ENCODE peak calls at places on chromosome 9, in eight cellular contexts. One of them, this sample, is unnamed.

GRCh38 chr9:2289234-2289755 is 274.1 kb downstream of the SMARCA2 start:
- DNase-seq in nephron progenitor cell: no peak
- DNase-seq in heart right ventricle: no peak
- DNase-seq in GM20000: no peak
- DNase-seq in GM23338: no peak
- DNase-seq in MM.1S: no peak
- DNase-seq in lung: no peak
- DNase-seq in cardiac muscle cell: no peak
- DNase-seq in this sample: no peak

GRCh38 chr9:122263699-122264349 is 816 bp downstream of the RBM18 start:
- DNase-seq in heart right ventricle: no peak
- DNase-seq in cardiac muscle cell: no peak
- DNase-seq in MM.1S: peak; percentile 24
- DNase-seq in GM23338: no peak
- DNase-seq in GM20000: peak; percentile 11
- DNase-seq in nephron progenitor cell: no peak
- DNase-seq in lung: no peak
- DNase-seq in this sample: peak; percentile 18

GRCh38 chr9:120579139-120579749 is 723 bp downstream of the CDK5RAP2 start:
- DNase-seq in GM20000: peak; percentile 16
- DNase-seq in cardiac muscle cell: no peak
- DNase-seq in nephron progenitor cell: no peak
- DNase-seq in MM.1S: no peak
- DNase-seq in heart right ventricle: no peak
- DNase-seq in GM23338: peak; percentile 76
- DNase-seq in lung: peak; percentile 59
- DNase-seq in this sample: peak; percentile 38

GRCh38 chr9:93579711-93580516 is 3.5 kb downstream of the PHF2 start:
- DNase-seq in GM23338: no peak
- DNase-seq in cardiac muscle cell: no peak
- DNase-seq in GM20000: no peak
- DNase-seq in lung: no peak
- DNase-seq in nephron progenitor cell: no peak
- DNase-seq in heart right ventricle: no peak
- DNase-seq in MM.1S: no peak
- DNase-seq in this sample: no peak

GRCh38 chr9:99593621-99594020 is 228.1 kb upstream of the NR4A3 start:
- DNase-seq in nephron progenitor cell: no peak
- DNase-seq in cardiac muscle cell: no peak
- DNase-seq in GM20000: no peak
- DNase-seq in lung: no peak
- DNase-seq in GM23338: no peak
- DNase-seq in MM.1S: no peak
- DNase-seq in heart right ventricle: no peak
- DNase-seq in this sample: no peak

GRCh38 chr9:36922548-36922947 is 111.5 kb downstream of the PAX5 start:
- DNase-seq in MM.1S: no peak
- DNase-seq in GM23338: no peak
- DNase-seq in heart right ventricle: no peak
- DNase-seq in cardiac muscle cell: no peak
- DNase-seq in nephron progenitor cell: no peak
- DNase-seq in lung: no peak
- DNase-seq in GM20000: no peak
- DNase-seq in this sample: no peak

GRCh38 chr9:37002413-37003217 is 31.5 kb downstream of the PAX5 start:
- DNase-seq in GM23338: peak; percentile 60
- DNase-seq in lung: no peak
- DNase-seq in nephron progenitor cell: peak; percentile 44
- DNase-seq in MM.1S: no peak
- DNase-seq in GM20000: peak; percentile 9
- DNase-seq in cardiac muscle cell: no peak
- DNase-seq in heart right ventricle: no peak
- DNase-seq in this sample: no peak

GRCh38 chr9:385818-386398 is 171.2 kb downstream of the DOCK8 start:
- DNase-seq in lung: peak; percentile 42
- DNase-seq in GM20000: no peak
- DNase-seq in heart right ventricle: peak; percentile 45
- DNase-seq in GM23338: peak; percentile 86
- DNase-seq in cardiac muscle cell: peak; percentile 80
- DNase-seq in MM.1S: peak; percentile 38
- DNase-seq in nephron progenitor cell: peak; percentile 65
- DNase-seq in this sample: no peak

GRCh38 chr9:128162215-128163026 is 2.4 kb downstream of the BBLN start:
- DNase-seq in cardiac muscle cell: no peak
- DNase-seq in MM.1S: no peak
- DNase-seq in heart right ventricle: peak; percentile 34
- DNase-seq in GM20000: no peak
- DNase-seq in nephron progenitor cell: no peak
- DNase-seq in lung: no peak
- DNase-seq in GM23338: no peak
- DNase-seq in this sample: no peak

GRCh38 chr9:73565833-73566465 is 414.3 kb downstream of the ANXA1 start:
- DNase-seq in heart right ventricle: no peak
- DNase-seq in cardiac muscle cell: peak; percentile 71
- DNase-seq in lung: no peak
- DNase-seq in MM.1S: peak; percentile 43
- DNase-seq in nephron progenitor cell: peak; percentile 8
- DNase-seq in GM20000: peak; percentile 2
- DNase-seq in GM23338: peak; percentile 73
- DNase-seq in this sample: no peak

GRCh38 chr9:77991191-77991590 is 40.4 kb downstream of the GNAQ start:
- DNase-seq in lung: no peak
- DNase-seq in cardiac muscle cell: no peak
- DNase-seq in GM23338: no peak
- DNase-seq in MM.1S: no peak
- DNase-seq in nephron progenitor cell: no peak
- DNase-seq in GM20000: no peak
- DNase-seq in heart right ventricle: no peak
- DNase-seq in this sample: no peak

GRCh38 chr9:27861887-27862286 is 288.6 kb upstream of the C9orf72 start:
- DNase-seq in lung: no peak
- DNase-seq in cardiac muscle cell: no peak
- DNase-seq in MM.1S: peak; percentile 88
- DNase-seq in GM20000: no peak
- DNase-seq in heart right ventricle: no peak
- DNase-seq in nephron progenitor cell: no peak
- DNase-seq in GM23338: no peak
- DNase-seq in this sample: no peak

GRCh38 chr9:34659592-34660253 is 2.7 kb downstream of the CCL27 start:
- DNase-seq in MM.1S: peak; percentile 7
- DNase-seq in GM20000: no peak
- DNase-seq in lung: no peak
- DNase-seq in nephron progenitor cell: no peak
- DNase-seq in GM23338: no peak
- DNase-seq in cardiac muscle cell: no peak
- DNase-seq in heart right ventricle: no peak
- DNase-seq in this sample: no peak

GRCh38 chr9:127763918-127764384 is 14.5 kb downstream of the SH2D3C start:
- DNase-seq in GM20000: no peak
- DNase-seq in nephron progenitor cell: peak; percentile 31
- DNase-seq in cardiac muscle cell: no peak
- DNase-seq in MM.1S: no peak
- DNase-seq in heart right ventricle: peak; percentile 85
- DNase-seq in lung: peak; percentile 48
- DNase-seq in GM23338: peak; percentile 83
- DNase-seq in this sample: peak; percentile 66

GRCh38 chr9:109319072-109319630 is 1.7 kb downstream of the EPB41L4B start:
- DNase-seq in GM20000: peak; percentile 35
- DNase-seq in lung: no peak
- DNase-seq in nephron progenitor cell: peak; percentile 43
- DNase-seq in cardiac muscle cell: peak; percentile 19
- DNase-seq in GM23338: peak; percentile 53
- DNase-seq in heart right ventricle: no peak
- DNase-seq in MM.1S: no peak
- DNase-seq in this sample: no peak

GRCh38 chr9:93955356-93956182 is 414 bp upstream of the BARX1 start:
- DNase-seq in cardiac muscle cell: no peak
- DNase-seq in lung: no peak
- DNase-seq in MM.1S: no peak
- DNase-seq in heart right ventricle: no peak
- DNase-seq in GM20000: peak; percentile 49
- DNase-seq in GM23338: peak; percentile 87
- DNase-seq in nephron progenitor cell: peak; percentile 58
- DNase-seq in this sample: no peak

GRCh38 chr9:77826621-77827020 is 178.5 kb upstream of the GNA14 start:
- DNase-seq in lung: no peak
- DNase-seq in MM.1S: no peak
- DNase-seq in nephron progenitor cell: no peak
- DNase-seq in GM23338: no peak
- DNase-seq in cardiac muscle cell: no peak
- DNase-seq in GM20000: no peak
- DNase-seq in heart right ventricle: no peak
- DNase-seq in this sample: no peak

GRCh38 chr9:91162311-91162710 is 199.4 kb downstream of the AUH start:
- DNase-seq in GM23338: no peak
- DNase-seq in GM20000: no peak
- DNase-seq in MM.1S: no peak
- DNase-seq in nephron progenitor cell: no peak
- DNase-seq in cardiac muscle cell: no peak
- DNase-seq in lung: no peak
- DNase-seq in heart right ventricle: no peak
- DNase-seq in this sample: no peak

GRCh38 chr9:37220971-37221370 is 100.6 kb downstream of the ZCCHC7 start:
- DNase-seq in heart right ventricle: no peak
- DNase-seq in MM.1S: no peak
- DNase-seq in nephron progenitor cell: no peak
- DNase-seq in lung: no peak
- DNase-seq in GM20000: no peak
- DNase-seq in GM23338: no peak
- DNase-seq in cardiac muscle cell: no peak
- DNase-seq in this sample: no peak

GRCh38 chr9:133238851-133239532 is 29.9 kb upstream of the OBP2B start:
- DNase-seq in GM20000: peak; percentile 85
- DNase-seq in lung: peak; percentile 80
- DNase-seq in cardiac muscle cell: peak; percentile 83
- DNase-seq in nephron progenitor cell: peak; percentile 72
- DNase-seq in GM23338: peak; percentile 91
- DNase-seq in MM.1S: no peak
- DNase-seq in heart right ventricle: peak; percentile 72
- DNase-seq in this sample: peak; percentile 88

GRCh38 chr9:83027153-83027867 is 35.6 kb downstream of the RASEF start:
- DNase-seq in cardiac muscle cell: no peak
- DNase-seq in lung: no peak
- DNase-seq in nephron progenitor cell: no peak
- DNase-seq in heart right ventricle: no peak
- DNase-seq in GM23338: no peak
- DNase-seq in GM20000: no peak
- DNase-seq in MM.1S: no peak
- DNase-seq in this sample: no peak

GRCh38 chr9:16069671-16070586 is 517.1 kb downstream of the CCDC171 start:
- DNase-seq in heart right ventricle: no peak
- DNase-seq in GM20000: no peak
- DNase-seq in MM.1S: no peak
- DNase-seq in lung: no peak
- DNase-seq in nephron progenitor cell: peak; percentile 11
- DNase-seq in GM23338: no peak
- DNase-seq in cardiac muscle cell: peak; percentile 77
- DNase-seq in this sample: no peak

GRCh38 chr9:81689343-81690175 is at the start of gene TLE1:
- DNase-seq in MM.1S: peak; percentile 95
- DNase-seq in heart right ventricle: peak; percentile 99
- DNase-seq in nephron progenitor cell: peak; percentile 99
- DNase-seq in cardiac muscle cell: peak; percentile 96
- DNase-seq in GM23338: peak; percentile 99
- DNase-seq in lung: peak; percentile 99
- DNase-seq in GM20000: peak; percentile 51
- DNase-seq in this sample: peak; percentile 71

GRCh38 chr9:130870491-130871381 is 25.9 kb downstream of the QRFP start:
- DNase-seq in lung: no peak
- DNase-seq in cardiac muscle cell: no peak
- DNase-seq in heart right ventricle: peak; percentile 46
- DNase-seq in GM23338: no peak
- DNase-seq in MM.1S: no peak
- DNase-seq in GM20000: peak; percentile 77
- DNase-seq in nephron progenitor cell: no peak
- DNase-seq in this sample: peak; percentile 83

GRCh38 chr9:2620876-2621677 is 510 bp upstream of the VLDLR start:
- DNase-seq in cardiac muscle cell: peak; percentile 91
- DNase-seq in heart right ventricle: peak; percentile 77
- DNase-seq in GM20000: peak; percentile 50
- DNase-seq in GM23338: peak; percentile 94
- DNase-seq in lung: peak; percentile 82
- DNase-seq in MM.1S: peak; percentile 8
- DNase-seq in nephron progenitor cell: peak; percentile 80
- DNase-seq in this sample: no peak

DNA sequence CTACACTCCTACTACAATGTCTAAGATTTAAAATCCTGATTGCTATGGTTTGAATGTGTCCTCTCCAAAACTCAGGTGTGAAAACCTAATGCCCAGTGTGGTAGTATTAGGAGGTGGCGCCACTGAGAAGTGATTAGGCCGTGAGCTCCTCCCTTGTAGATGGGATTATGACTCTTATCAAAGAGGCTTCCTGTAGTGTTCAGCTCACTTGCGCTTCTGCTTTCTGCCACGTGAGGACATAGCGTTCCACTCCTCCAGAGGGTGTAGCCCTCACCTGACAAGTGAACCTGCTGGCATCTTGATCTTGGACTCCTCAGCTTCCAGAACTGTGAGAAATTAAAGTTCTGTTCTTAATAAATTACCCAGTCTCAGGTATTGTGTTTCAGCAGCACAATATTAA is 33.0 kb upstream of the WHRN start:
- DNase-seq in GM23338: peak; percentile 89
- DNase-seq in heart right ventricle: no peak
- DNase-seq in MM.1S: peak; percentile 85
- DNase-seq in GM20000: no peak
- DNase-seq in nephron progenitor cell: no peak
- DNase-seq in cardiac muscle cell: no peak
- DNase-seq in lung: no peak
- DNase-seq in this sample: peak; percentile 26
- TF ChIP-seq CTCF in GM23338: peak; percentile 42
- TF ChIP-seq CTCF in heart right ventricle: no peak
- TF ChIP-seq CTCF in MM.1S: peak; percentile 61
- TF ChIP-seq CTCF in GM20000: no peak
- TF ChIP-seq CTCF in nephron progenitor cell: no peak
- TF ChIP-seq CTCF in cardiac muscle cell: no peak
- TF ChIP-seq CTCF in lung: no peak
- TF ChIP-seq CTCF in this sample: peak; percentile 19

GRCh38 chr9:95182854-95183563 is 134.5 kb downstream of the FANCC start:
- DNase-seq in nephron progenitor cell: no peak
- DNase-seq in cardiac muscle cell: peak; percentile 73
- DNase-seq in MM.1S: no peak
- DNase-seq in GM23338: peak; percentile 81
- DNase-seq in lung: no peak
- DNase-seq in heart right ventricle: no peak
- DNase-seq in GM20000: no peak
- DNase-seq in this sample: no peak
- TF ChIP-seq CTCF in nephron progenitor cell: peak; percentile 28
- TF ChIP-seq CTCF in cardiac muscle cell: peak; percentile 35
- TF ChIP-seq CTCF in MM.1S: no peak
- TF ChIP-seq CTCF in GM23338: peak; percentile 57
- TF ChIP-seq CTCF in lung: no peak
- TF ChIP-seq CTCF in heart right ventricle: peak; percentile 50
- TF ChIP-seq CTCF in GM20000: no peak
- TF ChIP-seq CTCF in this sample: no peak

GRCh38 chr9:24245988-24246387 is 299.7 kb downstream of the IZUMO3 start:
- DNase-seq in GM23338: peak; percentile 72
- DNase-seq in nephron progenitor cell: peak; percentile 3
- DNase-seq in cardiac muscle cell: peak; percentile 45
- DNase-seq in lung: no peak
- DNase-seq in GM20000: peak; percentile 2
- DNase-seq in MM.1S: peak; percentile 26
- DNase-seq in heart right ventricle: no peak
- DNase-seq in this sample: no peak
- TF ChIP-seq CTCF in GM23338: peak; percentile 82
- TF ChIP-seq CTCF in nephron progenitor cell: peak; percentile 54
- TF ChIP-seq CTCF in cardiac muscle cell: peak; percentile 8
- TF ChIP-seq CTCF in lung: no peak
- TF ChIP-seq CTCF in GM20000: no peak
- TF ChIP-seq CTCF in MM.1S: peak; percentile 43
- TF ChIP-seq CTCF in heart right ventricle: peak; percentile 22
- TF ChIP-seq CTCF in this sample: peak; percentile 22

GRCh38 chr9:19552693-19553092 is 143.9 kb downstream of the ACER2 start:
- DNase-seq in cardiac muscle cell: no peak
- DNase-seq in nephron progenitor cell: no peak
- DNase-seq in MM.1S: no peak
- DNase-seq in GM23338: no peak
- DNase-seq in heart right ventricle: no peak
- DNase-seq in GM20000: no peak
- DNase-seq in lung: no peak
- DNase-seq in this sample: no peak
- TF ChIP-seq CTCF in cardiac muscle cell: no peak
- TF ChIP-seq CTCF in nephron progenitor cell: no peak
- TF ChIP-seq CTCF in MM.1S: no peak
- TF ChIP-seq CTCF in GM23338: no peak
- TF ChIP-seq CTCF in heart right ventricle: no peak
- TF ChIP-seq CTCF in GM20000: no peak
- TF ChIP-seq CTCF in lung: no peak
- TF ChIP-seq CTCF in this sample: no peak